ENCODE peak calls at places on chromosomes 1 and 21, in ten cellular contexts. One of them, this sample, is unnamed. For H3K4me1, the result is how much of the 10 kb centered on the place peaks cover.

GRCh38 chr1:229412056-229412455 is 21.8 kb downstream of the ACTA1 start:
- DNase-seq in astrocyte: no peak
- DNase-seq in ascending aorta: no peak
- DNase-seq in aorta: no peak
- DNase-seq in heart left ventricle: no peak
- DNase-seq in neural progenitor cell: no peak
- DNase-seq in uterus: no peak
- DNase-seq in IMR-90: no peak
- DNase-seq in pancreas: no peak
- DNase-seq in GM23338: no peak
- DNase-seq in this sample: no peak

GRCh38 chr21:44331650-44332306 is 7.4 kb downstream of the CFAP410 start:
- DNase-seq in neural progenitor cell: no peak
- DNase-seq in ascending aorta: no peak
- DNase-seq in GM23338: no peak
- DNase-seq in heart left ventricle: no peak
- DNase-seq in astrocyte: no peak
- DNase-seq in uterus: no peak
- DNase-seq in aorta: no peak
- DNase-seq in IMR-90: peak
- DNase-seq in pancreas: peak
- DNase-seq in this sample: no peak

GRCh38 chr1:166193057-166193456 is 26.3 kb upstream of the FAM78B start:
- DNase-seq in neural progenitor cell: peak
- DNase-seq in GM23338: peak
- DNase-seq in aorta: no peak
- DNase-seq in ascending aorta: no peak
- DNase-seq in pancreas: no peak
- DNase-seq in heart left ventricle: no peak
- DNase-seq in uterus: no peak
- DNase-seq in IMR-90: no peak
- DNase-seq in astrocyte: no peak
- DNase-seq in this sample: no peak

GRCh38 chr1:9589144-9589718 is 520 bp downstream of the TMEM201 start:
- DNase-seq in GM23338: no peak
- DNase-seq in pancreas: peak
- DNase-seq in astrocyte: peak
- DNase-seq in heart left ventricle: no peak
- DNase-seq in aorta: peak
- DNase-seq in IMR-90: peak
- DNase-seq in uterus: no peak
- DNase-seq in ascending aorta: peak
- DNase-seq in neural progenitor cell: peak
- DNase-seq in this sample: peak

GRCh38 chr1:56215771-56216170 is 363.6 kb downstream of the PLPP3 start:
- DNase-seq in neural progenitor cell: no peak
- DNase-seq in pancreas: no peak
- DNase-seq in uterus: no peak
- DNase-seq in astrocyte: peak
- DNase-seq in IMR-90: no peak
- DNase-seq in aorta: no peak
- DNase-seq in heart left ventricle: no peak
- DNase-seq in GM23338: no peak
- DNase-seq in ascending aorta: no peak
- DNase-seq in this sample: no peak

GRCh38 chr1:244647819-244648218 is 5.1 kb upstream of the DESI2 start:
- DNase-seq in uterus: no peak
- DNase-seq in aorta: no peak
- DNase-seq in ascending aorta: no peak
- DNase-seq in neural progenitor cell: no peak
- DNase-seq in pancreas: no peak
- DNase-seq in IMR-90: no peak
- DNase-seq in heart left ventricle: no peak
- DNase-seq in astrocyte: no peak
- DNase-seq in GM23338: peak
- DNase-seq in this sample: no peak

GRCh38 chr1:204680461-204680860 is 5.1 kb downstream of the LRRN2 start:
- DNase-seq in neural progenitor cell: no peak
- DNase-seq in astrocyte: no peak
- DNase-seq in ascending aorta: no peak
- DNase-seq in GM23338: no peak
- DNase-seq in pancreas: no peak
- DNase-seq in IMR-90: no peak
- DNase-seq in heart left ventricle: no peak
- DNase-seq in uterus: no peak
- DNase-seq in aorta: no peak
- DNase-seq in this sample: peak

GRCh38 chr21:45128613-45129226 is 54.3 kb downstream of the ADARB1 start:
- DNase-seq in GM23338: peak
- DNase-seq in ascending aorta: peak
- DNase-seq in aorta: peak
- DNase-seq in IMR-90: peak
- DNase-seq in neural progenitor cell: peak
- DNase-seq in uterus: peak
- DNase-seq in pancreas: peak
- DNase-seq in astrocyte: peak
- DNase-seq in heart left ventricle: peak
- DNase-seq in this sample: peak

GRCh38 chr1:221069178-221069903 is 190.1 kb downstream of the HLX start:
- DNase-seq in ascending aorta: no peak
- DNase-seq in IMR-90: no peak
- DNase-seq in uterus: no peak
- DNase-seq in astrocyte: no peak
- DNase-seq in pancreas: no peak
- DNase-seq in neural progenitor cell: peak
- DNase-seq in GM23338: no peak
- DNase-seq in aorta: no peak
- DNase-seq in heart left ventricle: no peak
- DNase-seq in this sample: no peak

GRCh38 chr1:24849653-24850295 is 80.3 kb downstream of the RUNX3 start:
- DNase-seq in pancreas: no peak
- DNase-seq in neural progenitor cell: peak
- DNase-seq in GM23338: peak
- DNase-seq in uterus: no peak
- DNase-seq in astrocyte: no peak
- DNase-seq in heart left ventricle: no peak
- DNase-seq in aorta: no peak
- DNase-seq in ascending aorta: no peak
- DNase-seq in IMR-90: peak
- DNase-seq in this sample: peak

GRCh38 chr21:21907271-21907670 is 909.1 kb downstream of the NCAM2 start:
- DNase-seq in astrocyte: no peak
- DNase-seq in heart left ventricle: no peak
- DNase-seq in aorta: no peak
- DNase-seq in neural progenitor cell: no peak
- DNase-seq in IMR-90: no peak
- DNase-seq in uterus: no peak
- DNase-seq in ascending aorta: no peak
- DNase-seq in pancreas: no peak
- DNase-seq in GM23338: no peak
- DNase-seq in this sample: no peak

GRCh38 chr1:31336687-31337467 is 36.0 kb downstream of the FABP3 start:
- DNase-seq in uterus: no peak
- DNase-seq in heart left ventricle: no peak
- DNase-seq in ascending aorta: no peak
- DNase-seq in neural progenitor cell: no peak
- DNase-seq in GM23338: no peak
- DNase-seq in pancreas: no peak
- DNase-seq in aorta: no peak
- DNase-seq in astrocyte: no peak
- DNase-seq in IMR-90: no peak
- DNase-seq in this sample: no peak

GRCh38 chr1:54347955-54348699 is 58.1 kb downstream of the SSBP3 start:
- DNase-seq in neural progenitor cell: no peak
- DNase-seq in aorta: no peak
- DNase-seq in uterus: no peak
- DNase-seq in astrocyte: no peak
- DNase-seq in ascending aorta: no peak
- DNase-seq in pancreas: peak
- DNase-seq in GM23338: no peak
- DNase-seq in IMR-90: no peak
- DNase-seq in heart left ventricle: no peak
- DNase-seq in this sample: no peak

DNA sequence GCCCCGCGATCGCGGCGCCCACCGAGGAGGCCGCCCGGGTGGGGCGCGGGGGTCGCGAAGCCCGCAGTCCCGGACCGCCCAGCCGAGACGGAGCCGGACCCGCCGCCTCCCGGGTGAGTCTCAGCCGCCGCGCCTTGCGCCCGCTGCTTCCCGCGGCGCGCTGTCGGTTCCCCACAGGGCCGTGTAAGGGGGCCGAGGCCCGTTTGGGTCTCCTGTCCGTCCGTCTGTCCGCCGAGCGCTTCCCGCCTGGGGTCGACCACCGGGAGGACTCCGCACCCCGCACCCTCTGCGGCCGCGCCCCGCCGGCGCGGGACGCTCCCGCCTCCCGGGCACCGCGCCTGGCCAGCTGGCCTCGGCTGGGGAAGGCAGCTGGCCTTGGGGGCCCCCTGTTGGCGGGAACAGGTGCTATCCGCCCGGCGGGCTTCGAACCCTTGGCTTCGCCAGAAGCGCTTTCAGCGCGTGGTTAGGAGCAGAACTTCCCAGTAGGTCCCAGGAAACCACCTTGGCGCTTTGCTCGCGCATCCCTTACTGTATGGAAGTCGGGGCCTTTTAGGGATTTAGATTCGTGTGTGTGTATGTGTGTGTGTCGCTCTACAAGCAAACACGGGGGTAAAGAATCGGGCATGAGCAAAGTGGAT is 414 bp downstream of the TMEM51 start:
- DNase-seq in pancreas: peak
- DNase-seq in uterus: peak
- DNase-seq in aorta: peak
- DNase-seq in neural progenitor cell: peak
- DNase-seq in GM23338: peak
- DNase-seq in ascending aorta: peak
- DNase-seq in heart left ventricle: peak
- DNase-seq in IMR-90: peak
- DNase-seq in astrocyte: no peak
- DNase-seq in this sample: peak
- H3K4me3 ChIP-seq in pancreas: peak
- H3K4me3 ChIP-seq in uterus: peak
- H3K4me3 ChIP-seq in aorta: peak
- H3K4me3 ChIP-seq in neural progenitor cell: peak
- H3K4me3 ChIP-seq in GM23338: peak
- H3K4me3 ChIP-seq in ascending aorta: peak
- H3K4me3 ChIP-seq in heart left ventricle: peak
- H3K4me3 ChIP-seq in IMR-90: peak
- H3K4me3 ChIP-seq in astrocyte: peak
- H3K4me3 ChIP-seq in this sample: peak

DNA sequence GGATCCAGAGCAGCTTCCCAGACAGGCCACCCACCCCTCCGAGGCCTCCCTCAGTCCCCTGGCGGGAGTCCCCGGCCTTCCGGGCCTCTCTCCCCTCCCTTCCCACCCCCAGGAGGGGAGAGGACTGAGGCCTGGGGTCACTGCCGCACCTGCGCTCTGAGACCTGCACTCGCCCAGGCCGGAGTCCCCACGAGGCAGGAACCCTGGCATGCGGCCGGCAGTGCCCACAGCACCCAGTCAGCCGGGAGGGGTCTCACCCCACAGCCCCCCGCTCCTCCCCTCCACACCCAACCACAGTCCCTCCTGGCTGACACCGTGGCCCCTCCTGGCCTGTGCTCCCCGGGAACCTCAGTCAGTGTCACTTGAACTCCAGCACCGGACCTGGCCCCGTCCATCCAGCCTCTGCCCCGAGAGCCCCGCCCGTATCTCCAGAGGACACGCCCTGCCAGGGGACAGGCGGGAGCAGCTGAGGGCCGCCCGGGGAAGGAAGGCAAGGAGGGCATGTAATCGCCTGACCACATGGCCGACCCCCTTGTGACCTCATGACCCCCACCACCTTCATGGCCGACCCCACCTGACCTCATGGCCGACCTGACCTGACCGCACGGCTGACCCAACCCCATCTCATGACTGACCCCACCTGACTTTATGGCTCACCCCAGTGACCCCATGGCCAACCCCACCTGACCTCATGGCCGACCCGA is 28.7 kb upstream of the TTLL10 start:
- DNase-seq in aorta: no peak
- DNase-seq in ascending aorta: no peak
- DNase-seq in astrocyte: no peak
- DNase-seq in neural progenitor cell: no peak
- DNase-seq in pancreas: no peak
- DNase-seq in GM23338: no peak
- DNase-seq in heart left ventricle: no peak
- DNase-seq in uterus: no peak
- DNase-seq in IMR-90: no peak
- DNase-seq in this sample: no peak
- H3K4me1 ChIP-seq in aorta: under half
- H3K4me1 ChIP-seq in ascending aorta: under half
- H3K4me1 ChIP-seq in astrocyte: under half
- H3K4me1 ChIP-seq in neural progenitor cell: under half
- H3K4me1 ChIP-seq in pancreas: under half
- H3K4me1 ChIP-seq in GM23338: under half
- H3K4me1 ChIP-seq in heart left ventricle: under half
- H3K4me1 ChIP-seq in uterus: under half
- H3K4me1 ChIP-seq in IMR-90: under half
- H3K4me1 ChIP-seq in this sample: under half

DNA sequence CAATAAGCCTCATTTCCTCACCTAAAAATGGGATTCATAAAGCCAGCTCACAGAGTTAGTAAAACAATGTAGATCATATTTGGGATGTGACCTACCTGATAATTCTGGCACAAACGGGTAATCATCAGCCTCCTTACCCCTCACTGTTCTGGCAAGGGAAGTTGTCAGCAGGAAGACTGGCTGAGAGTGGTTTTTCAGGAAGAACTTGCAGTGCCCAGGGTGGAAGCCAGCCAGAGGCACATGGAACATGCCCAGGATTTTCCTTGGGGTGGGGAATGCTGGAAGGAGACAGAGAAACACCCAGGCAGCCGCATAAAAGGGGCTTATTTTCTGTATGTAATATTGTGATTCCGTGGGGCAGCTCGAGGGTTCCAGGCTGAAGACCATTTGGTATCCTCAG is 7.7 kb upstream of the SLC5A9 start:
- DNase-seq in astrocyte: no peak
- DNase-seq in uterus: peak
- DNase-seq in GM23338: no peak
- DNase-seq in neural progenitor cell: no peak
- DNase-seq in pancreas: no peak
- DNase-seq in aorta: no peak
- DNase-seq in heart left ventricle: no peak
- DNase-seq in ascending aorta: no peak
- DNase-seq in IMR-90: no peak
- DNase-seq in this sample: peak
- H3K27ac ChIP-seq in astrocyte: no peak
- H3K27ac ChIP-seq in uterus: peak
- H3K27ac ChIP-seq in GM23338: peak
- H3K27ac ChIP-seq in neural progenitor cell: no peak
- H3K27ac ChIP-seq in pancreas: peak
- H3K27ac ChIP-seq in aorta: no peak
- H3K27ac ChIP-seq in heart left ventricle: no peak
- H3K27ac ChIP-seq in ascending aorta: peak
- H3K27ac ChIP-seq in IMR-90: no peak
- H3K27ac ChIP-seq in this sample: no peak

GRCh38 chr1:5611431-5611830 is 380.8 kb downstream of the NPHP4 start:
- DNase-seq in ascending aorta: no peak
- DNase-seq in pancreas: no peak
- DNase-seq in GM23338: no peak
- DNase-seq in IMR-90: no peak
- DNase-seq in heart left ventricle: no peak
- DNase-seq in neural progenitor cell: no peak
- DNase-seq in astrocyte: no peak
- DNase-seq in aorta: no peak
- DNase-seq in uterus: no peak
- DNase-seq in this sample: no peak
- H3K4me3 ChIP-seq in ascending aorta: no peak
- H3K4me3 ChIP-seq in pancreas: no peak
- H3K4me3 ChIP-seq in GM23338: no peak
- H3K4me3 ChIP-seq in IMR-90: no peak
- H3K4me3 ChIP-seq in heart left ventricle: no peak
- H3K4me3 ChIP-seq in neural progenitor cell: no peak
- H3K4me3 ChIP-seq in astrocyte: no peak
- H3K4me3 ChIP-seq in aorta: no peak
- H3K4me3 ChIP-seq in uterus: no peak
- H3K4me3 ChIP-seq in this sample: no peak